ENCODE peak calls at places on chromosomes 1 and 21, in seven cellular contexts. X is stomach, W is sigmoid colon, L is esophagus squamous epithelium, R is tibial artery, Z is Panc1, H is neural progenitor cell. N is an unnamed sample. For H3K9me3, the result is how much of the 10 kb centered on the place peaks cover.

GRCh38 chr1:201891451-201892045 is 2.9 kb downstream of the SHISA4 start:
- DNase-seq in X (no peak), W (peak), L (no peak), R (peak), Z (no peak), H (no peak), N (no peak)

GRCh38 chr1:64437453-64437852 is 32.5 kb upstream of the CACHD1 start:
- DNase-seq in X (no peak), W (no peak), L (no peak), R (no peak), Z (no peak), H (no peak), N (no peak)

GRCh38 chr1:208043690-208044089 is 132.8 kb upstream of the CD34 start:
- DNase-seq in X (no peak), W (peak), L (no peak), R (no peak), Z (no peak), H (no peak), N (no peak)

GRCh38 chr1:194857413-194857812 is 1671.0 kb upstream of the B3GALT2 start:
- DNase-seq in X (no peak), W (no peak), L (no peak), R (no peak), Z (no peak), H (no peak), N (no peak)

GRCh38 chr1:66840929-66841328 is 39.9 kb upstream of the INSL5 start:
- DNase-seq in X (no peak), W (no peak), L (no peak), R (no peak), Z (no peak), H (no peak), N (no peak)

GRCh38 chr1:204420039-204421004 is 8.7 kb upstream of the PPP1R15B start:
- DNase-seq in X (no peak), W (no peak), L (no peak), R (no peak), Z (no peak), H (peak), N (no peak)

GRCh38 chr1:41108696-41109284 is 87.3 kb upstream of the SLFNL1 start:
- DNase-seq in X (no peak), W (peak), L (no peak), R (no peak), Z (no peak), H (no peak), N (no peak)

GRCh38 chr1:42680921-42681683 is 1.1 kb upstream of the YBX1 start:
- DNase-seq in X (no peak), W (no peak), L (no peak), R (no peak), Z (no peak), H (peak), N (no peak)

GRCh38 chr21:31397515-31397926 is 53.5 kb upstream of the TIAM1 start:
- DNase-seq in X (no peak), W (no peak), L (no peak), R (no peak), Z (no peak), H (no peak), N (no peak)

GRCh38 chr1:159900086-159900680 is at the start of gene CFAP45:
- DNase-seq in X (peak), W (peak), L (no peak), R (peak), Z (no peak), H (peak), N (no peak)

GRCh38 chr21:43195131-43196021 is 26.6 kb downstream of the CRYAA start:
- DNase-seq in X (no peak), W (peak), L (no peak), R (peak), Z (no peak), H (no peak), N (no peak)

GRCh38 chr1:9093096-9093495 is 23.7 kb upstream of the SLC2A5 start:
- DNase-seq in X (no peak), W (no peak), L (no peak), R (no peak), Z (no peak), H (no peak), N (no peak)

GRCh38 chr1:13766906-13767564 is 67.0 kb downstream of the PRDM2 start:
- DNase-seq in X (no peak), W (no peak), L (no peak), R (no peak), Z (no peak), H (no peak), N (no peak)

GRCh38 chr1:161223805-161224694 is 622 bp upstream of the APOA2 start:
- DNase-seq in X (no peak), W (peak), L (no peak), R (no peak), Z (no peak), H (no peak), N (no peak)

GRCh38 chr1:6207075-6207885 is 1.4 kb downstream of the RNF207 start:
- DNase-seq in X (no peak), W (no peak), L (no peak), R (no peak), Z (no peak), H (no peak), N (no peak)

GRCh38 chr1:76254165-76255043 is 179.9 kb downstream of the ST6GALNAC3 start:
- DNase-seq in X (no peak), W (no peak), L (no peak), R (no peak), Z (no peak), H (no peak), N (no peak)

GRCh38 chr1:24694380-24694843 is 50.8 kb upstream of the CLIC4 start:
- DNase-seq in X (no peak), W (peak), L (no peak), R (no peak), Z (no peak), H (no peak), N (no peak)

GRCh38 chr1:84286071-84286470 is 15.4 kb upstream of the SAMD13 start:
- DNase-seq in X (no peak), W (no peak), L (no peak), R (no peak), Z (no peak), H (no peak), N (peak)

GRCh38 chr1:48006318-48006717 is 9.1 kb upstream of the TRABD2B start:
- DNase-seq in X (no peak), W (no peak), L (no peak), R (no peak), Z (no peak), H (no peak), N (no peak)

GRCh38 chr1:21149430-21149861 is 27.3 kb downstream of the EIF4G3 start:
- DNase-seq in X (peak), W (no peak), L (no peak), R (no peak), Z (no peak), H (no peak), N (no peak)

GRCh38 chr21:19244502-19245187 is 841.1 kb upstream of the TMPRSS15 start:
- DNase-seq in X (no peak), W (no peak), L (no peak), R (peak), Z (no peak), H (no peak), N (no peak)
- H3K4me3 ChIP-seq in X (no peak), W (no peak), L (no peak), R (no peak), Z (no peak), H (no peak), N (no peak)

GRCh38 chr1:26418865-26419349 is 8.3 kb downstream of the LIN28A start:
- DNase-seq in X (no peak), W (no peak), L (no peak), R (no peak), Z (no peak), H (peak), N (no peak)
- H3K27ac ChIP-seq in X (no peak), W (no peak), L (no peak), R (no peak), Z (no peak), H (peak), N (no peak)

GRCh38 chr1:239221656-239222055 is 164.7 kb upstream of the CHRM3 start:
- DNase-seq in X (no peak), W (no peak), L (no peak), R (no peak), Z (no peak), H (no peak), N (no peak)

GRCh38 chr1:239218296-239218695 is 168.1 kb upstream of the CHRM3 start:
- DNase-seq in X (no peak), W (no peak), L (no peak), R (no peak), Z (no peak), H (no peak), N (no peak)

GRCh38 chr1:239224100-239224499 is 162.3 kb upstream of the CHRM3 start:
- DNase-seq in X (no peak), W (no peak), L (no peak), R (no peak), Z (no peak), H (no peak), N (no peak)

GRCh38 chr1:239222999-239223398 is 163.4 kb upstream of the CHRM3 start:
- DNase-seq in X (no peak), W (no peak), L (no peak), R (no peak), Z (no peak), H (no peak), N (no peak)

GRCh38 chr1:239219679-239220078 is 166.7 kb upstream of the CHRM3 start:
- DNase-seq in X (no peak), W (no peak), L (no peak), R (no peak), Z (no peak), H (no peak), N (no peak)
- H3K9me3 ChIP-seq in X (under half), W (under half), L (under half), R (under half), Z (under half), H (under half), N (under half)

GRCh38 chr21:42091899-42092508 is 20.9 kb downstream of the UMODL1 start:
- DNase-seq in X (no peak), W (no peak), L (no peak), R (no peak), Z (no peak), H (peak), N (no peak)
- H3K4me3 ChIP-seq in X (no peak), W (no peak), L (no peak), R (no peak), Z (no peak), H (no peak), N (no peak)

GRCh38 chr1:10816743-10817369 is 20.4 kb upstream of the CASZ1 start:
- DNase-seq in X (no peak), W (no peak), L (no peak), R (no peak), Z (no peak), H (no peak), N (no peak)

GRCh38 chr1:10819198-10819901 is 22.9 kb upstream of the CASZ1 start:
- DNase-seq in X (no peak), W (no peak), L (no peak), R (no peak), Z (no peak), H (no peak), N (no peak)

GRCh38 chr1:10816233-10816632 is 19.8 kb upstream of the CASZ1 start:
- DNase-seq in X (no peak), W (no peak), L (no peak), R (no peak), Z (no peak), H (no peak), N (no peak)

GRCh38 chr1:10820422-10820821 is 24.0 kb upstream of the CASZ1 start:
- DNase-seq in X (no peak), W (no peak), L (no peak), R (no peak), Z (no peak), H (no peak), N (no peak)

GRCh38 chr1:10818262-10819197 is 22.1 kb upstream of the CASZ1 start:
- DNase-seq in X (peak), W (no peak), L (no peak), R (no peak), Z (no peak), H (no peak), N (no peak)
- H3K27ac ChIP-seq in X (no peak), W (no peak), L (peak), R (no peak), Z (no peak), H (no peak), N (no peak)

GRCh38 chr1:2921970-2922686 is 99.1 kb upstream of the ACTRT2 start:
- DNase-seq in X (no peak), W (no peak), L (no peak), R (peak), Z (no peak), H (no peak), N (no peak)
- H3K9me3 ChIP-seq in X (under half), W (under half), L (under half), R (under half), Z (under half), H (under half), N (half or more)

DNA sequence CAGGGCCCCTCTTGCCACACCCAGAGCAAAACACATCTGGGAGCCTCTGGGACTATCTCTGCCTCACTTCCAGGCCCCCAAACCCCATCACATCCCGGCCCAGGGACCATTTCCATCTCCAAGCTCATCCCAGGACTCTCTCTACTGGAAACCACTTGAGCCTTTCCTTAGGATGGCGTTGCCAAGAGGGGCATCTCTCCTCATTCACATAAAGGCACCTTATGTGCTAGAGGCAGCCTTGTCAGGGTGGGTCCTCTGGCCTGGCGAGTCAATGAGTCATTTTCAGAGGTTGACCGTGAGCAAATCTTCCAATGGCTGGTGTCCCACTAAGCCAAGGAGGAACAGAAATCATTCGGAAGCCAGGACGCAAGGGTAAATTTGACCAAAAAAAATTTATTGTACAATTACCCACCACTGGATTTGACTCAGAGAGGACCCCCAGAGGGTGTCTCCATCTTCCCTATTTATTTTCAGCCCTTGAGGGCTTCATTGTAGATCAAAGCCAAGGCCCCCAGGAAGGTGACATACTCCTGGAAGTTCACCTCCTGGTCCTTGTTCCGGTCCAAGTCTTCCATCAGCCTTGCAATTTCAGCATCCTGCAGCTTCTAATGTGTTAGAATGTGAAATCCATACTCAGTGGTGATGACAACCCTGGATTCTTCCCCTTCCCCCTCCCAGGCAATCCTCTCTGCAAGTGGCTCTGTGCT is 1.4 kb downstream of the S100A6 start:
- DNase-seq in X (no peak), W (peak), L (no peak), R (peak), Z (no peak), H (no peak), N (no peak)
- H3K4me3 ChIP-seq in X (peak), W (peak), L (peak), R (peak), Z (peak), H (no peak), N (peak)

GRCh38 chr1:43687301-43688108 is 19.8 kb upstream of the ST3GAL3 start:
- DNase-seq in X (no peak), W (no peak), L (no peak), R (no peak), Z (no peak), H (no peak), N (no peak)
- H3K27ac ChIP-seq in X (no peak), W (peak), L (no peak), R (no peak), Z (no peak), H (no peak), N (peak)

N was measured in AG04450.